ENCODE peak calls at places on chromosome 20, in five cellular contexts. N is germinal center; L is CD8-positive, alpha-beta T cell; U is stimulated activated CD8-positive, alpha-beta memory T cell treated with anti-CD3 and anti-CD28 coated beads, Interleukin-2, amount 100 ng/mL, for 48 hours; W is nucleus accumbens. Y is an unnamed sample.

GRCh38 chr20:24379116-24379927 is 90.1 kb upstream of the SYNDIG1 start:
- DNase-seq in N (no peak), U (no peak), L (no peak), W (no peak), Y (no peak)

GRCh38 chr20:43243672-43244269 is 54.1 kb upstream of the PTPRT start:
- DNase-seq in L (no peak), N (no peak), U (no peak), W (no peak), Y (no peak)

GRCh38 chr20:33433465-33433864 is 10.1 kb downstream of the SNTA1 start:
- DNase-seq in N (no peak), U (no peak), L (no peak), W (peak), Y (no peak)

GRCh38 chr20:57679113-57679512 is 30.7 kb downstream of the PMEPA1 start:
- DNase-seq in L (no peak), U (no peak), N (no peak), W (no peak), Y (no peak)

GRCh38 chr20:44651507-44652373 is at the start of gene ADA:
- DNase-seq in N (peak), W (no peak), L (no peak), U (no peak), Y (no peak)

GRCh38 chr20:31652917-31653385 is 15.2 kb downstream of the COX4I2 start:
- DNase-seq in L (no peak), W (no peak), U (no peak), N (no peak), Y (no peak)

GRCh38 chr20:37556538-37556937 is 28.9 kb upstream of the BLCAP start:
- DNase-seq in N (no peak), W (no peak), U (no peak), L (no peak), Y (no peak)

GRCh38 chr20:62952373-62953166 is at the start of gene SLC17A9:
- DNase-seq in N (peak), W (no peak), U (peak), L (no peak), Y (no peak)

GRCh38 chr20:44548171-44548678 is 26.4 kb upstream of the SERINC3 start:
- DNase-seq in W (no peak), L (no peak), U (no peak), N (no peak), Y (no peak)

GRCh38 chr20:48284837-48285236 is 499.6 kb upstream of the SULF2 start:
- DNase-seq in N (no peak), W (no peak), L (no peak), U (no peak), Y (no peak)

GRCh38 chr20:45254867-45255266 is 503 bp upstream of the SLPI start:
- DNase-seq in L (no peak), W (no peak), N (no peak), U (no peak), Y (no peak)

GRCh38 chr20:23061713-23062561 is 12.5 kb upstream of the THBD start:
- DNase-seq in N (no peak), L (no peak), U (no peak), W (no peak), Y (no peak)

GRCh38 chr20:12762725-12763124 is 246.0 kb upstream of the SPTLC3 start:
- DNase-seq in U (no peak), L (no peak), W (no peak), N (no peak), Y (no peak)

GRCh38 chr20:44692932-44693476 is 22.2 kb upstream of the CCN5 start:
- DNase-seq in U (no peak), W (no peak), N (no peak), L (no peak), Y (no peak)

GRCh38 chr20:35972445-35972844 is 4.1 kb downstream of the CNBD2 start:
- DNase-seq in U (no peak), N (no peak), W (no peak), L (no peak), Y (no peak)

GRCh38 chr20:6519556-6519955 is 247.9 kb upstream of the BMP2 start:
- DNase-seq in L (no peak), W (no peak), N (no peak), U (no peak), Y (no peak)

GRCh38 chr20:23350855-23351838 is 556 bp downstream of the NXT1 start:
- DNase-seq in W (no peak), L (peak), N (peak), U (peak), Y (no peak)

GRCh38 chr20:51156041-51156795 is 133.3 kb upstream of the KCNG1 start:
- DNase-seq in N (no peak), L (no peak), U (no peak), W (peak), Y (no peak)

GRCh38 chr20:13898012-13898612 is 92.3 kb downstream of the SEL1L2 start:
- DNase-seq in L (no peak), N (no peak), U (no peak), W (no peak), Y (no peak)

GRCh38 chr20:2914160-2914559 is 40.9 kb downstream of the PTPRA start:
- DNase-seq in W (no peak), L (no peak), U (no peak), N (no peak), Y (no peak)

GRCh38 chr20:51767867-51768758 is at the start of gene ATP9A:
- DNase-seq in L (no peak), W (no peak), U (no peak), N (no peak), Y (no peak)

Y was measured in NCI-H1048.